ENCODE peak calls at places on chromosomes 3 and 15, in nine cellular contexts. S is lung; G is GM20000; A is activated CD4-positive, alpha-beta T cell treated with anti-CD3 and anti-CD28 coated beads for 48 hours; N is T follicular helper cell; F is kidney epithelial cell; E is foreskin fibroblast; H is activated gamma-delta T cell treated with Interleukin-2 at 50 U/mL for 16 hours; J is sigmoid colon. X is an unnamed sample.

GRCh38 chr3:11591006-11591360 is 52.7 kb downstream of the VGLL4 start:
- DNase-seq in S (no peak), G (no peak), A (no peak), N (no peak), F (no peak), E (peak; percentile 78), H (no peak), J (no peak), X (no peak)

GRCh38 chr15:99451484-99451883 is 114.3 kb upstream of the MEF2A start:
- DNase-seq in S (no peak), G (no peak), A (no peak), N (no peak), F (no peak), E (no peak), H (no peak), J (peak; percentile 35), X (no peak)

GRCh38 chr3:48125026-48125704 is 63.1 kb downstream of the CDC25A start:
- DNase-seq in S (no peak), G (no peak), A (no peak), N (no peak), F (no peak), E (peak; percentile 39), H (no peak), J (no peak), X (no peak)

GRCh38 chr15:28861031-28861534 is 12.6 kb upstream of the GOLGA6L7 start:
- DNase-seq in S (peak; percentile 41), G (no peak), A (no peak), N (no peak), F (no peak), E (peak; percentile 53), H (no peak), J (no peak), X (no peak)

GRCh38 chr3:197432407-197433127 is 123.2 kb downstream of the BDH1 start:
- DNase-seq in S (no peak), G (no peak), A (no peak), N (no peak), F (no peak), E (no peak), H (no peak), J (no peak), X (no peak)

GRCh38 chr15:72271895-72272212 is 500 bp downstream of the PARP6 start:
- DNase-seq in S (peak; percentile 28), G (no peak), A (peak; percentile 36), N (no peak), F (no peak), E (peak; percentile 28), H (no peak), J (no peak), X (no peak)

GRCh38 chr3:11288786-11289637 is 16.8 kb downstream of the ATG7 start:
- DNase-seq in S (no peak), G (peak; percentile 49), A (no peak), N (no peak), F (peak; percentile 81), E (peak; percentile 86), H (no peak), J (no peak), X (no peak)

GRCh38 chr3:32278714-32279113 is 40.2 kb downstream of the CMTM8 start:
- DNase-seq in S (no peak), G (no peak), A (no peak), N (no peak), F (no peak), E (peak; percentile 79), H (no peak), J (no peak), X (no peak)

X was measured in iPS DF 6.9.